ENCODE peak calls at places on chromosomes 7 and 10, in nine cellular contexts. O is fibroblast of the aortic adventitia, M is left lung, I is tibial artery, V is adipocyte, W is left ventricle myocardium inferior, J is cardiac fibroblast, F is lower leg skin, R is mucosa of descending colon. K is an unnamed sample.

GRCh38 chr7:47536705-47537611 is 45.0 kb downstream of the TNS3 start:
- DNase-seq in W (peak), F (peak), J (peak), R (peak), V (peak), O (peak), M (peak), I (peak), K (peak)

GRCh38 chr7:94657771-94658693 is 2.1 kb upstream of the SGCE start:
- DNase-seq in I (peak), R (peak), W (peak), F (peak), O (peak), M (peak), V (peak), J (peak), K (peak)

GRCh38 chr7:66957595-66958290 is 36.7 kb downstream of the TMEM248 start:
- DNase-seq in R (no peak), I (no peak), V (no peak), W (no peak), F (no peak), M (peak), O (no peak), J (no peak), K (no peak)

GRCh38 chr7:86833360-86833759 is 189.7 kb downstream of the GRM3 start:
- DNase-seq in F (no peak), M (peak), J (no peak), V (no peak), R (peak), O (no peak), I (no peak), W (no peak), K (no peak)

GRCh38 chr10:16853201-16853600 is 36.0 kb upstream of the RSU1 start:
- DNase-seq in R (no peak), W (no peak), M (no peak), I (no peak), O (peak), J (peak), F (no peak), V (peak), K (no peak)

GRCh38 chr10:85612378-85612775 is 754.2 kb downstream of the GRID1 start:
- DNase-seq in V (no peak), W (no peak), R (no peak), I (no peak), J (no peak), O (no peak), F (no peak), M (no peak), K (no peak)

GRCh38 chr7:96596120-96596826 is 113.4 kb downstream of the SEM1 start:
- DNase-seq in F (no peak), O (no peak), R (no peak), J (peak), W (no peak), I (no peak), V (peak), M (no peak), K (no peak)

GRCh38 chr10:87798082-87798481 is 19.9 kb downstream of the ATAD1 start:
- DNase-seq in I (no peak), O (no peak), M (no peak), J (no peak), V (no peak), F (no peak), R (no peak), W (no peak), K (no peak)

GRCh38 chr7:155984609-155985405 is 172.5 kb upstream of the SHH start:
- DNase-seq in M (no peak), W (no peak), R (no peak), F (no peak), V (no peak), I (no peak), O (no peak), J (no peak), K (no peak)

GRCh38 chr10:26524161-26524831 is 86.2 kb downstream of the APBB1IP start:
- DNase-seq in F (no peak), W (no peak), O (peak), R (no peak), M (no peak), J (no peak), I (no peak), V (no peak), K (no peak)

GRCh38 chr7:81903115-81903514 is 133.3 kb upstream of the HGF start:
- DNase-seq in I (no peak), M (no peak), W (no peak), J (no peak), R (no peak), O (no peak), V (no peak), F (no peak), K (no peak)

GRCh38 chr10:31262672-31263071 is 56.3 kb upstream of the ZEB1 start:
- DNase-seq in W (no peak), R (peak), V (peak), J (peak), M (no peak), F (no peak), O (peak), I (peak), K (no peak)

GRCh38 chr10:132447446-132448247 is 50.6 kb downstream of the PWWP2B start:
- DNase-seq in J (peak), R (peak), V (peak), M (no peak), O (peak), I (no peak), F (peak), W (no peak), K (peak)

GRCh38 chr7:84394219-84394618 is 199.6 kb upstream of the SEMA3A start:
- DNase-seq in J (no peak), R (no peak), F (no peak), O (no peak), V (peak), I (no peak), W (no peak), M (no peak), K (no peak)

GRCh38 chr7:79548616-79549206 is 95.2 kb upstream of the MAGI2 start:
- DNase-seq in J (no peak), F (no peak), R (no peak), W (no peak), V (no peak), M (no peak), O (peak), I (no peak), K (no peak)

GRCh38 chr10:126235091-126235978 is 152.9 kb downstream of the ADAM12 start:
- DNase-seq in V (no peak), F (no peak), R (no peak), O (no peak), W (no peak), I (no peak), J (no peak), M (no peak), K (no peak)

GRCh38 chr10:131475043-131475442 is 163.5 kb upstream of the TCERG1L start:
- DNase-seq in V (no peak), M (no peak), O (no peak), J (no peak), F (no peak), W (no peak), I (no peak), R (no peak), K (no peak)

GRCh38 chr7:113799896-113800295 is 118.9 kb downstream of the PPP1R3A start:
- DNase-seq in W (no peak), R (no peak), O (no peak), I (no peak), J (no peak), M (no peak), F (no peak), V (no peak), K (no peak)

GRCh38 chr7:97555845-97556431 is 175.9 kb upstream of the TAC1 start:
- DNase-seq in R (peak), V (no peak), I (no peak), J (no peak), F (no peak), O (no peak), M (no peak), W (no peak), K (no peak)

GRCh38 chr7:155021699-155022145 is 18.8 kb upstream of the PAXIP1 start:
- DNase-seq in J (no peak), O (no peak), M (no peak), V (no peak), F (no peak), R (no peak), I (no peak), W (no peak), K (no peak)

GRCh38 chr7:135147899-135148721 is at the start of gene TMEM140:
- DNase-seq in M (no peak), O (peak), J (peak), W (no peak), V (peak), I (no peak), R (peak), F (no peak), K (no peak)

GRCh38 chr7:50308301-50309129 is 4.0 kb downstream of the IKZF1 start:
- DNase-seq in V (no peak), W (no peak), M (no peak), J (no peak), R (no peak), F (no peak), I (no peak), O (no peak), K (no peak)

GRCh38 chr7:74570533-74571156 is 86.9 kb upstream of the GTF2I start:
- DNase-seq in F (no peak), I (no peak), W (no peak), M (no peak), R (no peak), J (no peak), V (no peak), O (no peak), K (no peak)

GRCh38 chr7:128739048-128739962 is at the start of gene CALU:
- DNase-seq in V (peak), I (peak), M (peak), R (peak), F (peak), W (peak), J (peak), O (peak), K (peak)

GRCh38 chr7:95927781-95928180 is 155.4 kb downstream of the DYNC1I1 start:
- DNase-seq in O (no peak), F (no peak), I (no peak), V (no peak), J (no peak), R (no peak), M (no peak), W (peak), K (no peak)

GRCh38 chr7:22481726-22482125 is 18.3 kb downstream of the STEAP1B start:
- DNase-seq in O (no peak), J (peak), F (no peak), M (no peak), W (no peak), I (no peak), V (peak), R (no peak), K (no peak)

GRCh38 chr10:131065673-131066331 is 245.7 kb downstream of the TCERG1L start:
- DNase-seq in V (no peak), J (no peak), M (no peak), F (no peak), O (no peak), I (peak), W (peak), R (peak), K (no peak)

GRCh38 chr7:30924624-30925023 is 13.0 kb downstream of the AQP1 start:
- DNase-seq in I (no peak), F (no peak), M (no peak), V (no peak), R (no peak), J (no peak), W (peak), O (no peak), K (no peak)

GRCh38 chr7:27171636-27172387 is 2.3 kb downstream of the HOXA10 start:
- DNase-seq in M (peak), F (no peak), R (no peak), W (peak), I (peak), V (no peak), J (no peak), O (no peak), K (no peak)

GRCh38 chr7:90272242-90272641 is 27.3 kb downstream of the CFAP69 start:
- DNase-seq in V (peak), J (no peak), M (no peak), R (no peak), I (no peak), O (no peak), F (no peak), W (no peak), K (no peak)

GRCh38 chr10:59877191-59877671 is 29.1 kb downstream of the CCDC6 start:
- DNase-seq in W (no peak), M (no peak), F (no peak), O (no peak), V (no peak), J (no peak), R (no peak), I (no peak), K (no peak)

GRCh38 chr10:12822374-12823170 is 178.9 kb downstream of the CCDC3 start:
- DNase-seq in R (no peak), M (no peak), O (no peak), V (peak), J (no peak), W (no peak), I (no peak), F (no peak), K (no peak)

GRCh38 chr10:110698782-110699201 is 54.7 kb downstream of the RBM20 start:
- DNase-seq in O (peak), J (peak), I (no peak), V (no peak), R (no peak), M (no peak), F (no peak), W (peak), K (no peak)

GRCh38 chr7:132825932-132826480 is 249.7 kb upstream of the PLXNA4 start:
- DNase-seq in W (no peak), F (no peak), O (no peak), I (no peak), J (no peak), M (no peak), V (no peak), R (no peak), K (no peak)

GRCh38 chr10:117782276-117782675 is 239.7 kb downstream of the EMX2 start:
- DNase-seq in R (no peak), I (no peak), M (no peak), J (no peak), W (no peak), O (no peak), F (no peak), V (no peak), K (no peak)

GRCh38 chr10:117781216-117781836 is 238.8 kb downstream of the EMX2 start:
- DNase-seq in V (no peak), W (no peak), R (no peak), M (no peak), I (no peak), O (no peak), F (no peak), J (no peak), K (no peak)

GRCh38 chr10:117783698-117784395 is 241.3 kb downstream of the EMX2 start:
- DNase-seq in R (no peak), M (no peak), O (no peak), J (no peak), V (no peak), F (no peak), W (no peak), I (no peak), K (no peak)

GRCh38 chr10:117778241-117778640 is 235.7 kb downstream of the EMX2 start:
- DNase-seq in O (no peak), W (no peak), M (no peak), V (no peak), J (no peak), R (no peak), I (no peak), F (no peak), K (no peak)

DNA sequence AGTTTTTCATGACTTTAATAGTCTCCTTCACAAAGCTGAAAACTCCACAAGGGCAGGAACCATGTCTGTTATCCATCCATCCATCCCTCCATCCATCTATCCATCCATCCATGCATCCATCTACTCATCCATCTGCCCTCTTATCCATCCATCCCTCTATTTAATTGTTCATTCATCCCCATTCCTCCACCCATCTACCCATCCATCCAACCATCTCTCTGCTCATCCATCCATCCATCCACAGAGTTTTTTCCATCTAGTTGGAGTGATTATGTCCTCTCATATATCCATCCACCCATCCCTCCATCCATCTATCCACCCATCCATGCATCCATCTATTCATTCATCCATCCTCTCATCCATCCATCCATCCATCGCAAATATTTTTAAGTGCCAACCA is 237.9 kb downstream of the EMX2 start:
- DNase-seq in V (no peak), J (no peak), W (no peak), M (no peak), R (no peak), F (no peak), I (no peak), O (no peak), K (no peak)
- H3K4me3 ChIP-seq in V (no peak), J (no peak), W (no peak), M (no peak), R (no peak), F (no peak), I (no peak), O (no peak), K (no peak)

GRCh38 chr7:100017300-100017699 is 1.9 kb downstream of the ZKSCAN1 start:
- DNase-seq in F (no peak), O (no peak), M (no peak), R (peak), I (no peak), J (no peak), V (no peak), W (no peak), K (no peak)
- H3K4me3 ChIP-seq in F (no peak), O (peak), M (peak), R (no peak), I (no peak), J (no peak), V (peak), W (peak), K (no peak)

GRCh38 chr7:106038916-106039315 is 73.2 kb downstream of the SYPL1 start:
- DNase-seq in W (no peak), M (no peak), I (no peak), R (no peak), J (no peak), O (no peak), F (no peak), V (no peak), K (no peak)

GRCh38 chr7:106041140-106041717 is 70.9 kb downstream of the SYPL1 start:
- DNase-seq in J (peak), W (no peak), I (no peak), O (peak), V (peak), F (no peak), R (peak), M (no peak), K (no peak)

GRCh38 chr7:106045139-106045538 is 67.0 kb downstream of the SYPL1 start:
- DNase-seq in F (no peak), V (no peak), I (no peak), M (no peak), O (peak), J (no peak), W (no peak), R (no peak), K (no peak)

GRCh38 chr7:106039486-106040060 is 72.5 kb downstream of the SYPL1 start:
- DNase-seq in O (peak), M (no peak), V (peak), W (no peak), I (peak), R (peak), F (no peak), J (peak), K (no peak)

DNA sequence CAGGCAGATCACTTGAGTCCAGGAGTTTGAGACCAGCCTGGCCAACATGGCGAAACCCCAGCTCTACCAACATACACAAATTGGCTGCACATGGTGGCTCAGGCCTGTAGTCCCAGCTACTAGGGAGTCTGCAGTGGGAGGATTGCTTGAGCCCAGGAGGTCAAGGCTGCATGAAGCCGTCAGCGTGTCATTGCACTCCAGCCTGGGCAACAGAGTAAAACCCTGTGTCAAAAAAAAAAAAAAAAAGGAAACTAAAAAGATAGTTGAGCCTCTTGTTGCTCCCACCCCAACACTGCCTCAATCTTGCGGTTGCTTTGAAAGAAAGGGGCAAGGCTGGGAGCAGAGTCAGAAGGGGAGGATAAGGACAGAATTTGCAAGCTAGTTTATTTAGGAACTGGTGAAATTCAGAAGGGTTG is 69.9 kb downstream of the SYPL1 start:
- DNase-seq in V (no peak), I (no peak), F (no peak), J (peak), O (no peak), M (no peak), R (no peak), W (no peak), K (no peak)
- H3K4me3 ChIP-seq in V (peak), I (no peak), F (no peak), J (no peak), O (no peak), M (no peak), R (no peak), W (no peak), K (no peak)

GRCh38 chr10:103193820-103194529 is 903 bp upstream of the NT5C2 start:
- DNase-seq in V (no peak), I (no peak), F (peak), R (no peak), J (peak), W (no peak), M (no peak), O (peak), K (no peak)
- H3K4me3 ChIP-seq in V (peak), I (peak), F (no peak), R (no peak), J (no peak), W (peak), M (peak), O (peak), K (peak)

K was measured in lower lobe of right lung.